ENCODE peak calls at places on chromosomes 13 and 19, in six cellular contexts. One of them, this sample, is unnamed.

GRCh38 chr13:24145231-24145630 is 15.3 kb upstream of the SPATA13 start:
- DNase-seq in endothelial cell of umbilical vein: no peak
- DNase-seq in uterus: no peak
- DNase-seq in fibroblast of pulmonary artery: no peak
- DNase-seq in sigmoid colon: no peak
- DNase-seq in heart left ventricle: no peak
- DNase-seq in this sample: no peak

GRCh38 chr13:50518791-50519201 is 324.7 kb downstream of the DLEU7 start:
- DNase-seq in heart left ventricle: no peak
- DNase-seq in endothelial cell of umbilical vein: no peak
- DNase-seq in sigmoid colon: no peak
- DNase-seq in uterus: no peak
- DNase-seq in fibroblast of pulmonary artery: no peak
- DNase-seq in this sample: peak

GRCh38 chr19:53076984-53077383 is 26.2 kb downstream of the ZNF160 start:
- DNase-seq in sigmoid colon: peak
- DNase-seq in fibroblast of pulmonary artery: peak
- DNase-seq in endothelial cell of umbilical vein: peak
- DNase-seq in uterus: peak
- DNase-seq in heart left ventricle: peak
- DNase-seq in this sample: peak

GRCh38 chr13:74661851-74662250 is 527.6 kb upstream of the KLF12 start:
- DNase-seq in uterus: no peak
- DNase-seq in heart left ventricle: no peak
- DNase-seq in fibroblast of pulmonary artery: no peak
- DNase-seq in endothelial cell of umbilical vein: no peak
- DNase-seq in sigmoid colon: no peak
- DNase-seq in this sample: peak

GRCh38 chr19:8648240-8648639 is 17.8 kb downstream of the NFILZ start:
- DNase-seq in sigmoid colon: no peak
- DNase-seq in heart left ventricle: no peak
- DNase-seq in uterus: no peak
- DNase-seq in fibroblast of pulmonary artery: no peak
- DNase-seq in endothelial cell of umbilical vein: no peak
- DNase-seq in this sample: no peak

GRCh38 chr13:113955235-113955634 is 18.6 kb downstream of the C13orf46 start:
- DNase-seq in fibroblast of pulmonary artery: no peak
- DNase-seq in heart left ventricle: no peak
- DNase-seq in endothelial cell of umbilical vein: no peak
- DNase-seq in uterus: no peak
- DNase-seq in sigmoid colon: no peak
- DNase-seq in this sample: no peak

GRCh38 chr19:46784262-46785053 is 3.9 kb downstream of the SLC1A5 start:
- DNase-seq in endothelial cell of umbilical vein: peak
- DNase-seq in heart left ventricle: peak
- DNase-seq in sigmoid colon: peak
- DNase-seq in fibroblast of pulmonary artery: peak
- DNase-seq in uterus: peak
- DNase-seq in this sample: peak

GRCh38 chr19:5003781-5004180 is 34.9 kb downstream of the KDM4B start:
- DNase-seq in uterus: no peak
- DNase-seq in endothelial cell of umbilical vein: no peak
- DNase-seq in heart left ventricle: no peak
- DNase-seq in fibroblast of pulmonary artery: no peak
- DNase-seq in sigmoid colon: no peak
- DNase-seq in this sample: no peak

GRCh38 chr13:42022796-42023493 is 25.5 kb upstream of the DGKH start:
- DNase-seq in uterus: no peak
- DNase-seq in fibroblast of pulmonary artery: no peak
- DNase-seq in sigmoid colon: no peak
- DNase-seq in endothelial cell of umbilical vein: no peak
- DNase-seq in heart left ventricle: no peak
- DNase-seq in this sample: peak

GRCh38 chr19:15452111-15453047 is 2.6 kb upstream of the WIZ start:
- DNase-seq in endothelial cell of umbilical vein: peak
- DNase-seq in fibroblast of pulmonary artery: peak
- DNase-seq in sigmoid colon: peak
- DNase-seq in uterus: peak
- DNase-seq in heart left ventricle: peak
- DNase-seq in this sample: peak

GRCh38 chr13:107462501-107462900 is 752.8 kb downstream of the LIG4 start:
- DNase-seq in endothelial cell of umbilical vein: no peak
- DNase-seq in sigmoid colon: no peak
- DNase-seq in fibroblast of pulmonary artery: no peak
- DNase-seq in uterus: no peak
- DNase-seq in heart left ventricle: no peak
- DNase-seq in this sample: no peak

GRCh38 chr19:45475537-45476348 is 7.9 kb downstream of the FOSB start:
- DNase-seq in uterus: no peak
- DNase-seq in fibroblast of pulmonary artery: peak
- DNase-seq in heart left ventricle: no peak
- DNase-seq in sigmoid colon: no peak
- DNase-seq in endothelial cell of umbilical vein: no peak
- DNase-seq in this sample: no peak

GRCh38 chr13:39451301-39451700 is 151.7 kb downstream of the LHFPL6 start:
- DNase-seq in sigmoid colon: no peak
- DNase-seq in endothelial cell of umbilical vein: peak
- DNase-seq in fibroblast of pulmonary artery: peak
- DNase-seq in heart left ventricle: no peak
- DNase-seq in uterus: no peak
- DNase-seq in this sample: peak

GRCh38 chr13:39672378-39673132 is 17.1 kb downstream of the COG6 start:
- DNase-seq in endothelial cell of umbilical vein: no peak
- DNase-seq in sigmoid colon: no peak
- DNase-seq in heart left ventricle: no peak
- DNase-seq in uterus: no peak
- DNase-seq in fibroblast of pulmonary artery: no peak
- DNase-seq in this sample: no peak

GRCh38 chr13:99027260-99027659 is 49.4 kb upstream of the DOCK9 start:
- DNase-seq in fibroblast of pulmonary artery: no peak
- DNase-seq in sigmoid colon: no peak
- DNase-seq in endothelial cell of umbilical vein: no peak
- DNase-seq in heart left ventricle: no peak
- DNase-seq in uterus: no peak
- DNase-seq in this sample: no peak

GRCh38 chr13:75666646-75667351 is 30.7 kb downstream of the LMO7 start:
- DNase-seq in heart left ventricle: no peak
- DNase-seq in fibroblast of pulmonary artery: peak
- DNase-seq in sigmoid colon: no peak
- DNase-seq in uterus: no peak
- DNase-seq in endothelial cell of umbilical vein: no peak
- DNase-seq in this sample: peak

GRCh38 chr19:34096020-34096915 is 76.0 kb upstream of the LSM14A start:
- DNase-seq in heart left ventricle: no peak
- DNase-seq in fibroblast of pulmonary artery: peak
- DNase-seq in endothelial cell of umbilical vein: peak
- DNase-seq in sigmoid colon: no peak
- DNase-seq in uterus: no peak
- DNase-seq in this sample: peak

GRCh38 chr13:57409656-57410055 is 221.9 kb upstream of the PCDH17 start:
- DNase-seq in endothelial cell of umbilical vein: no peak
- DNase-seq in heart left ventricle: no peak
- DNase-seq in fibroblast of pulmonary artery: no peak
- DNase-seq in uterus: no peak
- DNase-seq in sigmoid colon: no peak
- DNase-seq in this sample: no peak

GRCh38 chr19:29378126-29378525 is 147.7 kb upstream of the VSTM2B start:
- DNase-seq in uterus: no peak
- DNase-seq in heart left ventricle: no peak
- DNase-seq in fibroblast of pulmonary artery: no peak
- DNase-seq in sigmoid colon: peak
- DNase-seq in endothelial cell of umbilical vein: no peak
- DNase-seq in this sample: no peak

GRCh38 chr13:73171926-73172325 is 113.1 kb downstream of the KLF5 start:
- DNase-seq in endothelial cell of umbilical vein: no peak
- DNase-seq in sigmoid colon: no peak
- DNase-seq in heart left ventricle: no peak
- DNase-seq in fibroblast of pulmonary artery: peak
- DNase-seq in uterus: no peak
- DNase-seq in this sample: no peak
- TF ChIP-seq CTCF in endothelial cell of umbilical vein: no peak
- TF ChIP-seq CTCF in sigmoid colon: no peak
- TF ChIP-seq CTCF in heart left ventricle: no peak
- TF ChIP-seq CTCF in fibroblast of pulmonary artery: peak
- TF ChIP-seq CTCF in uterus: no peak
- TF ChIP-seq CTCF in this sample: no peak

GRCh38 chr13:81078048-81078447 is 737.1 kb upstream of the SPRY2 start:
- DNase-seq in fibroblast of pulmonary artery: no peak
- DNase-seq in uterus: no peak
- DNase-seq in endothelial cell of umbilical vein: no peak
- DNase-seq in sigmoid colon: no peak
- DNase-seq in heart left ventricle: no peak
- DNase-seq in this sample: no peak
- H3K4me3 ChIP-seq in fibroblast of pulmonary artery: no peak
- H3K4me3 ChIP-seq in uterus: no peak
- H3K4me3 ChIP-seq in endothelial cell of umbilical vein: no peak
- H3K4me3 ChIP-seq in sigmoid colon: no peak
- H3K4me3 ChIP-seq in heart left ventricle: no peak
- H3K4me3 ChIP-seq in this sample: no peak

GRCh38 chr13:76741624-76742023 is 144.6 kb downstream of the KCTD12 start:
- DNase-seq in heart left ventricle: no peak
- DNase-seq in sigmoid colon: no peak
- DNase-seq in uterus: no peak
- DNase-seq in endothelial cell of umbilical vein: no peak
- DNase-seq in fibroblast of pulmonary artery: no peak
- DNase-seq in this sample: peak

GRCh38 chr13:76751278-76751677 is 134.9 kb downstream of the KCTD12 start:
- DNase-seq in heart left ventricle: no peak
- DNase-seq in sigmoid colon: no peak
- DNase-seq in uterus: no peak
- DNase-seq in fibroblast of pulmonary artery: no peak
- DNase-seq in endothelial cell of umbilical vein: no peak
- DNase-seq in this sample: no peak

DNA sequence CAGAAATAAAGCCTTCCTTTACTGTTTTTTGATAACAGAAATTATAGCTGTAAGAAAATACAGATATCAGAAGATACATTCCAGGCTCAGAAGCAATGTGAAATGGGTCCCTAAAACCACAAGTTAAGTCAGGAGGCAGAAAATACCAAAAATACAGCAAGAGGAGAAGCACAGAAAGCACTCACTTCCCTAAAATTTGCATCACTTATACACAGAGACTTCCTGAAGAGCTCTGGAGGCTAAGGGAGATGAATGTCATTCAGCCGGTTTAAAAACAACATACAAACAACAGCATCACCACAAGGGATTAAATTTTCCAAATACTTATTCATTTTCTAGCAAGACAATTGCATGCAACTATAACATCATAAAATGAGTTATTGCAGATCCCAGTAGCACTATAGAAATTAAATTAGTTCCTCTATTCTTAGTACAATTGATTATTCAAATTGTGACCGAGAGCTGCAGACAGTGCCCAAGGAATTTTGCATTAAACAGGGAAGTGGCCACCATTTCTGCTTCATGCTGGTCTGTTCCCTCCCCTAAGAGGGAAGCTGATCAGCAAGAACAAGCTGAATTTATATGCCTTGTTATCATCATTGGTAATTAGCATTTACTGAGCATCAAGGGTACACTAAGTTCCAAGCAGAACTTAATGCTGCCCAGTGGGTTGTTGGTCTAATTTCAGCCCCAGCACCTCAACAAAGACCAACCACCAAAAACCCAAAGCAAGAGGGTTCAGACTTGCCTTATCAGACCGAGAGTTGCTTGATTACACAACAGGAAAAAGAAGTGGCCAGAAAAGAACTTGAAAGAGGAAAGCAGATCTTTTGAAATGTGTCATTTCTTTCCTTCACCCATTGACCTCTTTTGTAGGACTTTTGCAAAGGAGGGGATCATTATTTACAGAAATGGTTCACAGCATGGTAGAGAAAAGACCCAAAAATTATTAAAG is 140.7 kb downstream of the KCTD12 start:
- DNase-seq in heart left ventricle: no peak
- DNase-seq in endothelial cell of umbilical vein: peak
- DNase-seq in fibroblast of pulmonary artery: peak
- DNase-seq in sigmoid colon: no peak
- DNase-seq in uterus: no peak
- DNase-seq in this sample: no peak
- TF ChIP-seq CTCF in heart left ventricle: no peak
- TF ChIP-seq CTCF in endothelial cell of umbilical vein: no peak
- TF ChIP-seq CTCF in fibroblast of pulmonary artery: no peak
- TF ChIP-seq CTCF in sigmoid colon: no peak
- TF ChIP-seq CTCF in uterus: no peak
- TF ChIP-seq CTCF in this sample: no peak

DNA sequence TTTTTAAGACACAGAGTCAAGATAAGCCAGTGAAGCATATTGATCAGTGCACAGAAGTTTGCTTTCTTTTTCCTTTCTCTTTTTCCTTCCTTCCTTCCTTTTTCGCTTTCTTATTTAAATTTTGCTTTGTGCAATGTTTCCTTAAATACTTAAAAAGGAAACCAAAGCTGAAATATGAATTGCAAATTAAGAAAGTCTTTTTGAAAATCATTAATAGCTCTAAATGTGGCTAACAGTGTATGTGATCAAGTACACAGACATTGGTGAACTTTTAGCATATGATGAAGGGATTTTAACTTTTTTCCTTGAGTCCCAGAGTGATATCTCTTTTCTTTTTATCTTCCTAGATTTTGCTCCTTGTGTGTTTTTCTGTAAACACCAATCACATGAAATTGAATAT is 1356.9 kb upstream of the PRR20A start:
- DNase-seq in sigmoid colon: no peak
- DNase-seq in uterus: no peak
- DNase-seq in heart left ventricle: no peak
- DNase-seq in fibroblast of pulmonary artery: no peak
- DNase-seq in endothelial cell of umbilical vein: no peak
- DNase-seq in this sample: no peak
- H3K4me3 ChIP-seq in sigmoid colon: no peak
- H3K4me3 ChIP-seq in uterus: no peak
- H3K4me3 ChIP-seq in heart left ventricle: no peak
- H3K4me3 ChIP-seq in fibroblast of pulmonary artery: no peak
- H3K4me3 ChIP-seq in endothelial cell of umbilical vein: no peak
- H3K4me3 ChIP-seq in this sample: no peak

DNA sequence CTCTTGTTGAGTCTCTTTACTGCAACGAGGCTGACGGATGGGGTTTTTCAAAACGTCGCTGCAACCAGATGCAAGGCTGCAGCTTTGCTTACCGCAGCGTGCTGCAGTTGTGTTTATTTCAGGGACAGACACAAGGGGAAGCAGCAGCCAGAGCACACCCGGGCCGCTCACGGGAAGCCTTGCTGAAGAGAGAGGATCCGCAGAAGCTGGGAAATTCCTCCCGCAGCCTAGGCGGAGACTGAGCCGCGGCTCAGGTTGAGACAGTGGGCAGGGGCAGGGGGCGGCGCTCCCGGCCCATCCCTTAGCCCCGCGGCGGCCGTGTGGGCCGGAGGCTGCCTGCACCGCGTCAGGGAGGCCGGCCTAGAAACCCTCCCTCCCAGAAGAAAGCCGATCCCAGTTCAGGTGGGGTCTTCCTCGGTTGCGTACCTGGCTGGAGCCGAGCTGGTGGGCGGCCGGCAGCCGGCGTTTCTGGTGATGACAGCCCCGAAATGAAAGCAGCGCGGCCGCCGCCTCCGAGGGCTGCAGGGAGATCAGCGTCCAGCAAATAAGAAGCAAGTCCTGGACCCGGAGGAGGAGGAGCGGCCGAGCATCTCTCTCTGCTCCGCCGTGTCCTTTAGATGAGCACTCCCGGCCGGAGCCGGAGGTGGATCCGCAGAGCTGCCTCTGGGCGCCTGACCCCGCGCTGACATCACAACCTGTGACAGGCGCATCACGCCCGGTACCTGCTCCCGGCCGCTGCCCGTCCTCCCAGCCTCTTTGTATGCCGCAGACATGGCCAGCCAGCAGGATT is at the start of gene FRY:
- DNase-seq in endothelial cell of umbilical vein: peak
- DNase-seq in fibroblast of pulmonary artery: peak
- DNase-seq in heart left ventricle: peak
- DNase-seq in uterus: peak
- DNase-seq in sigmoid colon: peak
- DNase-seq in this sample: peak
- TF ChIP-seq CTCF in endothelial cell of umbilical vein: no peak
- TF ChIP-seq CTCF in fibroblast of pulmonary artery: peak
- TF ChIP-seq CTCF in heart left ventricle: peak
- TF ChIP-seq CTCF in uterus: no peak
- TF ChIP-seq CTCF in sigmoid colon: no peak
- TF ChIP-seq CTCF in this sample: peak